ENCODE peak calls at places on chromosomes 4 and X, in six cellular contexts. O is mesendoderm, A is neuronal stem cell, W is H1, I is keratinocyte, Q is endothelial cell of umbilical vein. G is an unnamed sample.

GRCh38 chrX:1417921-1418875 is 26.3 kb upstream of the SLC25A6 start:
- DNase-seq in O (no peak), A (no peak), W (no peak), I (no peak), Q (no peak), G (no peak)

GRCh38 chrX:20363003-20363674 is 96.4 kb upstream of the RPS6KA3 start:
- DNase-seq in O (no peak), A (no peak), W (no peak), I (no peak), Q (no peak), G (no peak)

GRCh38 chrX:54807524-54808108 is at the start of gene MAGED2:
- DNase-seq in O (peak; percentile 26), A (peak; percentile 6), W (no peak), I (no peak), Q (peak; percentile 68), G (peak; percentile 57)

GRCh38 chr4:133513891-133514290 is 364.8 kb downstream of the PCDH10 start:
- DNase-seq in O (no peak), A (no peak), W (no peak), I (no peak), Q (no peak), G (no peak)

GRCh38 chr4:113300384-113301011 is 251.0 kb downstream of the ANK2 start:
- DNase-seq in O (peak; percentile 26), A (no peak), W (no peak), I (no peak), Q (peak; percentile 13), G (no peak)

GRCh38 chr4:174912919-174913543 is 5.1 kb upstream of the ADAM29 start:
- DNase-seq in O (no peak), A (no peak), W (no peak), I (no peak), Q (no peak), G (no peak)

GRCh38 chr4:36288727-36289126 is 7.3 kb downstream of the DTHD1 start:
- DNase-seq in O (no peak), A (no peak), W (no peak), I (no peak), Q (no peak), G (no peak)

GRCh38 chrX:130974323-130974722 is 71.3 kb upstream of the ENOX2 start:
- DNase-seq in O (no peak), A (no peak), W (no peak), I (no peak), Q (no peak), G (no peak)

GRCh38 chr4:110631582-110632505 is 9.0 kb upstream of the PITX2 start:
- DNase-seq in O (peak; percentile 97), A (peak; percentile 91), W (peak; percentile 89), I (no peak), Q (peak; percentile 76), G (peak; percentile 95)

GRCh38 chr4:7323872-7324650 is 110.7 kb downstream of the PSAPL1 start:
- DNase-seq in O (peak; percentile 31), A (no peak), W (no peak), I (no peak), Q (no peak), G (no peak)

GRCh38 chrX:17692709-17693346 is 44.5 kb upstream of the SCML1 start:
- DNase-seq in O (peak; percentile 59), A (no peak), W (no peak), I (no peak), Q (no peak), G (peak; percentile 46)

GRCh38 chr4:83170952-83171399 is 56.4 kb upstream of the PLAC8 start:
- DNase-seq in O (no peak), A (no peak), W (no peak), I (no peak), Q (peak; percentile 59), G (no peak)

GRCh38 chr4:88040707-88041106 is 33.3 kb downstream of the PKD2 start:
- DNase-seq in O (no peak), A (no peak), W (no peak), I (no peak), Q (no peak), G (no peak)

GRCh38 chrX:104351173-104351769 is 96.5 kb upstream of the ESX1 start:
- DNase-seq in O (peak; percentile 41), A (no peak), W (no peak), I (peak; percentile 63), Q (peak; percentile 65), G (no peak)

GRCh38 chrX:8726031-8726652 is 5.8 kb downstream of the ANOS1 start:
- DNase-seq in O (peak; percentile 85), A (no peak), W (no peak), I (no peak), Q (peak; percentile 45), G (peak; percentile 57)

GRCh38 chrX:154649864-154650510 is 3.4 kb downstream of the CTAG2 start:
- DNase-seq in O (no peak), A (no peak), W (no peak), I (no peak), Q (no peak), G (no peak)

GRCh38 chr4:137576437-137576836 is 44.1 kb upstream of the PCDH18 start:
- DNase-seq in O (no peak), A (no peak), W (no peak), I (no peak), Q (no peak), G (no peak)

GRCh38 chr4:55258152-55258863 is 87.7 kb upstream of the SRD5A3 start:
- DNase-seq in O (no peak), A (no peak), W (no peak), I (no peak), Q (peak; percentile 90), G (no peak)

GRCh38 chr4:139734201-139734874 is 68.7 kb downstream of the MGST2 start:
- DNase-seq in O (peak; percentile 33), A (no peak), W (no peak), I (no peak), Q (no peak), G (no peak)

GRCh38 chr4:152265149-152265621 is 270.7 kb downstream of the FBXW7 start:
- DNase-seq in O (no peak), A (no peak), W (no peak), I (peak; percentile 69), Q (no peak), G (no peak)

DNA sequence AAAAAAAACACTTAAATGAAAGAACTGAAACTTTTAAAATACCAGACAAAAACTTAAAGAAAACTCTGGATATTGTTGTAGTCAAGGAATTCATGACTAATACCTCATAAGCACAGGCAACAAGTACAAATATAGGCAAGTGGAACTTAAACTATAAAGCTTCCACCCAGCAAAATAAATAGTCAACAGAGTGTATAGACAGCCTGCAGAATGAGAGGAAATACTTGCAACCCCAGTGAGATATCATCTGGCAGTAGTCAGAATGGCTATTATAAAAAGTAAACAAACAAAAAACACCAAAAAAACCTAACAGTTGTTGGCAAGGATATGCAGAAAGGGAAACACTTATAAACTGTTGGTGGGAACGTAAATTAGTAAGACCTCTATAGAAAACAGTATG is 9.6 kb upstream of the RPS6KA6 start:
- DNase-seq in O (no peak), A (no peak), W (no peak), I (no peak), Q (no peak), G (no peak)
- H3K9ac ChIP-seq in O (no peak overlapping the region), A (no peak overlapping the region), W (no peak overlapping the region), I (no peak overlapping the region), Q (no peak overlapping the region), G (no peak overlapping the region)

GRCh38 chr4:169334335-169334734 is 63.6 kb upstream of the SH3RF1 start:
- DNase-seq in O (peak; percentile 97), A (no peak), W (no peak), I (no peak), Q (no peak), G (peak; percentile 77)
- H3K9ac ChIP-seq in O (no peak overlapping the region), A (no peak overlapping the region), W (no peak overlapping the region), I (no peak overlapping the region), Q (no peak overlapping the region), G (peak overlapping the region; percentile 70)

GRCh38 chrX:41084044-41084359 is 1.2 kb upstream of the USP9X start:
- DNase-seq in O (no peak), A (no peak), W (no peak), I (no peak), Q (no peak), G (no peak)
- H3K9ac ChIP-seq in O (peak overlapping the region; percentile 70), A (no peak overlapping the region), W (no peak overlapping the region), I (peak overlapping the region; percentile 99), Q (peak overlapping the region; percentile 75), G (peak overlapping the region; percentile 59)

DNA sequence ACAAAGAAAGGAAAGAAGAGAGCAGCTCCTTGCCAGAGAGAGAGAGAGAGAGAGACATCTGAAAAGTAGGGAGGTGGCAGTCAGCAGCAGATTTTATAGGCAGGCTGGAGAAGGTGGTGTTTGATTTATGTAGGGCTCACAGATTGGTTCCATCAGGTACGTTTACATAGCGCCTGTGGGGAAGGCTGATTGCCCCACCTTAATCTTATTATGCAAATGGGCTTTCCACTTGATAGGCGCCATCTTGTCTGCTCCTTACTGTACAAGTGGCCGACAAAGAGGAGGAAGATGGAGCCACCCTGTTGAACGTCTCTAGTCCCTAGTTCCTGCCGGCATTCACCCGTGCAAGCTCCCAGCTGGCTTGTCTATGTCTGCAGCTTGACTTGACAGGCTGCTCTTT is 49.1 kb upstream of the DHRSX start:
- DNase-seq in O (peak; percentile 81), A (no peak), W (no peak), I (no peak), Q (no peak), G (peak; percentile 73)
- H3K9ac ChIP-seq in O (no peak overlapping the region), A (no peak overlapping the region), W (no peak overlapping the region), I (no peak overlapping the region), Q (no peak overlapping the region), G (no peak overlapping the region)

DNA sequence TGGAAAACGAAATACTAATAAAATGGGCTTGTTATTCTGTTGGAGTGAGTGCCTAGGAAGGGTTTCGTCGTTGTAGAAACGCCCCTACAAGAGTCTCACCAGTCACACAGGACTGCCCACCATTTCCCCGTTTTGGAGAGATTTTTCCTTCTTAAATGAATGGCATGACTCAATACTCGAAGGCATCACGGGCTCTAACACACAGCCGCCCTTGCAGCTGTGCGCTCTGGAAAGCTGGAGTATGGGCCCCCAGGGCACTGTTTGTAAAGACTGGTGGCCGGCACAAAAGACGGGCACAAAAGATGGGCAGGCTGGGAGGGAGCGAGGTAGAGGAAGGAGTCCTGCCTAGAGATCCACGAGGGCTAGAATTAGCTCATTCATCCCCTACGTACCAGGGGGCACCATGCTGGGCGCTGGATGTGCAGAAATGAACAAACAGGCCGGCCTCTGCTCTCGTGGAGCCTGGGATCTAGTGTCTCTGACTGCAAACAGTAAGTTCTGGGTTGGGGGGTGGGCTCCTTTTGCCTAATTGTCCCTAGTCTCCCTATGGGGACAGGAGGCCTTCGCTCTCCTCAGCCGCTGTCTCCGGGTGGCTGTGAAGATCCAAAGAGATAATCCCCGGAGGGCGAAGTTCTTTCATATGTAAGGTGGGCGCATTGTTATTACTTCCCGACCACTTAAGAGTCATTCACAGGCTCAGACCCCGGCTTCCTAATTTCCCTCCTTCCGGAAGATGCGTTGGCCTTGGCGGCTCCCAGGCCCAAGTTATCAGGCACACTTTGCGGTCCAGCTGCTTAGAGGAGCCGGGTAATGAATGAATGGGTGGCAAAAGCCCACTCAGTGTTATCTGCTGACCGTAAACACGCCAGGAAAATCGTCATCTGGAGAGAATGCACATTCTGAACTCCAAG is 1.1 kb upstream of the SFRP2 start:
- DNase-seq in O (peak; percentile 93), A (peak; percentile 75), W (peak; percentile 85), I (no peak), Q (no peak), G (peak; percentile 96)
- H3K9ac ChIP-seq in O (peak overlapping the region; percentile 53), A (peak overlapping the region; percentile 78), W (peak overlapping the region; percentile 82), I (no peak overlapping the region), Q (no peak overlapping the region), G (no peak overlapping the region)

DNA sequence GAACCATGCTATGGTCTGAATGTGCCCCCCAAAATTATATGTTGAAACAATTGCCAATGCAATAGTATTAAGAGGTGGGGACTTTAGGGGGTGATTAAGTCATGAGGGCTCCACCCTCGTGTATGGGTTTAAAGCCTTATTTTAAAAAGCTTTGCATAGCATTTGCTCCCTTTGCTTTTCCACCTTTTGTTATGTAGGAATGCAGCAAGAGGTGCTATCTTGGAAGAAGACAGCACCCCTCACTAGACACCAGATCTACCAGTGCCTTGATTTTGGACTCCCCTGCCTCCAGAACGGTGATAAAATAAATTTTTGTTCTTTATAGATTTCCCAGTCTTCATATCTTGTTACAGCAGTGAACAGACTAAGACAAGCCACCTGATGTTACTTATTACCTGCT is 23.3 kb upstream of the NPNT start:
- DNase-seq in O (no peak), A (no peak), W (no peak), I (no peak), Q (no peak), G (no peak)
- H3K9ac ChIP-seq in O (no peak overlapping the region), A (no peak overlapping the region), W (no peak overlapping the region), I (no peak overlapping the region), Q (no peak overlapping the region), G (no peak overlapping the region)

G was measured in endodermal cell.